ENCODE peak calls at places on chromosomes 4 and X, in seven cellular contexts. K, C, X, G, V, O and J are unnamed samples.

GRCh38 chr4:35725131-35725530 is 519.2 kb downstream of the ARAP2 start:
- DNase-seq in V (no peak), X (no peak), C (no peak), G (no peak), O (no peak), K (no peak), J (no peak)

GRCh38 chr4:25358515-25359275 is 18.4 kb upstream of the ANAPC4 start:
- DNase-seq in C (no peak), K (no peak), X (no peak), O (no peak), G (no peak), V (no peak), J (no peak)

GRCh38 chr4:1795304-1796195 is 2.5 kb downstream of the FGFR3 start:
- DNase-seq in K (no peak), C (no peak), O (no peak), V (no peak), X (no peak), G (no peak), J (no peak)

GRCh38 chrX:10477525-10477924 is 142.9 kb downstream of the MID1 start:
- DNase-seq in O (no peak), X (no peak), G (no peak), K (no peak), C (no peak), V (no peak), J (no peak)

GRCh38 chr4:17690898-17691297 is 76.5 kb downstream of the MED28 start:
- DNase-seq in O (peak), C (no peak), X (no peak), K (no peak), G (no peak), V (no peak), J (no peak)

GRCh38 chr4:70613893-70614572 is 14.5 kb upstream of the ENAM start:
- DNase-seq in K (no peak), V (no peak), C (no peak), O (no peak), G (no peak), X (no peak), J (no peak)

GRCh38 chr4:186570193-186570996 is 15.0 kb upstream of the MTNR1A start:
- DNase-seq in G (no peak), X (no peak), V (no peak), C (no peak), O (no peak), K (no peak), J (no peak)

GRCh38 chrX:48793935-48794334 is 7.5 kb downstream of the GATA1 start:
- DNase-seq in K (no peak), V (no peak), C (no peak), G (no peak), X (no peak), O (no peak), J (no peak)

GRCh38 chrX:39163585-39163984 is 362.3 kb downstream of the MID1IP1 start:
- DNase-seq in O (no peak), V (peak), K (no peak), G (no peak), C (no peak), X (no peak), J (no peak)

GRCh38 chr4:37008199-37008598 is 236.3 kb upstream of the NWD2 start:
- DNase-seq in O (no peak), C (no peak), V (no peak), K (no peak), X (no peak), G (no peak), J (no peak)

GRCh38 chr4:3413217-3413671 is 28.5 kb upstream of the HGFAC start:
- DNase-seq in O (no peak), C (no peak), K (peak), G (no peak), V (no peak), X (no peak), J (no peak)

GRCh38 chr4:37454263-37454800 is 209.8 kb downstream of the NWD2 start:
- DNase-seq in O (no peak), G (no peak), V (no peak), X (no peak), C (no peak), K (no peak), J (no peak)

GRCh38 chr4:103374773-103375172 is 176.6 kb upstream of the CENPE start:
- DNase-seq in K (no peak), V (no peak), O (no peak), G (no peak), C (no peak), X (no peak), J (no peak)

GRCh38 chrX:134601240-134601639 is 57.0 kb downstream of the PLAC1 start:
- DNase-seq in V (no peak), X (no peak), O (no peak), G (no peak), C (no peak), K (no peak), J (no peak)

GRCh38 chr4:44914223-44914622 is 187.9 kb upstream of the GNPDA2 start:
- DNase-seq in K (no peak), O (no peak), C (no peak), G (no peak), X (no peak), V (no peak), J (no peak)

GRCh38 chr4:122212880-122213279 is 60.7 kb downstream of the BLTP1 start:
- DNase-seq in O (no peak), X (no peak), G (no peak), K (no peak), V (no peak), C (no peak), J (no peak)

GRCh38 chr4:149029056-149029651 is 586.9 kb upstream of the NR3C2 start:
- DNase-seq in V (no peak), C (no peak), K (no peak), O (peak), X (no peak), G (no peak), J (no peak)

GRCh38 chr4:7158081-7158750 is 34.1 kb upstream of the SORCS2 start:
- DNase-seq in C (no peak), G (no peak), X (no peak), O (no peak), V (no peak), K (peak), J (no peak)

GRCh38 chrX:47515941-47516649 is 33.1 kb upstream of the ZNF41 start:
- DNase-seq in C (no peak), O (no peak), K (no peak), X (no peak), G (no peak), V (no peak), J (no peak)

GRCh38 chr4:4787421-4787820 is 72.0 kb upstream of the MSX1 start:
- DNase-seq in O (no peak), K (no peak), X (no peak), V (no peak), G (no peak), C (no peak), J (no peak)

GRCh38 chr4:39048291-39048690 is 13.7 kb upstream of the KLHL5 start:
- DNase-seq in V (no peak), G (no peak), C (no peak), O (no peak), X (no peak), K (no peak), J (no peak)

GRCh38 chr4:14193601-14194000 is 566.1 kb upstream of the BOD1L1 start:
- DNase-seq in V (no peak), C (no peak), X (no peak), G (no peak), K (no peak), O (no peak), J (no peak)

GRCh38 chr4:78954048-78954666 is 14.9 kb upstream of the PAQR3 start:
- DNase-seq in X (peak), G (no peak), K (no peak), O (peak), C (no peak), V (no peak), J (no peak)

GRCh38 chrX:154840856-154841255 is 6.4 kb upstream of the SMIM9 start:
- DNase-seq in O (peak), X (no peak), K (no peak), G (no peak), C (no peak), V (no peak), J (no peak)